ENCODE peak calls at places on chromosome 18, in seven cellular contexts. I, Z, A, J, D, X and U are unnamed samples.

GRCh38 chr18:51009071-51009470 is 20.9 kb upstream of the SMAD4 start:
- DNase-seq in I (no peak), Z (no peak), A (no peak), J (no peak), D (no peak), X (no peak), U (no peak)

GRCh38 chr18:51196116-51196810 is 1.2 kb downstream of the MEX3C start:
- DNase-seq in I (peak; percentile 66), Z (no peak), A (peak; percentile 93), J (no peak), D (no peak), X (no peak), U (peak; percentile 30)

GRCh38 chr18:35096677-35097011 is 55.4 kb downstream of the MAPRE2 start:
- DNase-seq in I (no peak), Z (no peak), A (no peak), J (no peak), D (no peak), X (no peak), U (no peak)

GRCh38 chr18:4636957-4637356 is 181.8 kb upstream of the DLGAP1 start:
- DNase-seq in I (no peak), Z (no peak), A (no peak), J (no peak), D (no peak), X (no peak), U (no peak)

GRCh38 chr18:61402761-61403160 is 69.5 kb downstream of the CDH20 start:
- DNase-seq in I (peak; percentile 61), Z (no peak), A (no peak), J (no peak), D (no peak), X (no peak), U (no peak)

GRCh38 chr18:31161757-31162418 is 768 bp downstream of the DSC1 start:
- DNase-seq in I (no peak), Z (no peak), A (no peak), J (no peak), D (no peak), X (no peak), U (no peak)

GRCh38 chr18:59604877-59605276 is 92.3 kb downstream of the CCBE1 start:
- DNase-seq in I (peak; percentile 32), Z (no peak), A (no peak), J (no peak), D (no peak), X (no peak), U (no peak)

GRCh38 chr18:63454497-63454896 is 22.3 kb upstream of the SERPINB5 start:
- DNase-seq in I (peak; percentile 73), Z (no peak), A (no peak), J (no peak), D (no peak), X (no peak), U (no peak)

GRCh38 chr18:12946549-12947354 is 1.1 kb upstream of the SEH1L start:
- DNase-seq in I (peak; percentile 94), Z (no peak), A (no peak), J (no peak), D (peak; percentile 75), X (peak; percentile 53), U (peak; percentile 88)